ENCODE peak calls at places on chromosome X, in eight cellular contexts. H is IMR-90; Q is activated CD8-positive, alpha-beta T cell treated with anti-CD3 and anti-CD28 coated beads, Interleukin-2, amount 10 ng/mL, durations not matched to agents 7 days and 5 days; V is amygdala; J is GM23338; Z is EL; D is K562; U is ureter. E is an unnamed sample.

GRCh38 chrX:25968920-25969319 is 169.2 kb upstream of the MAGEB18 start:
- DNase-seq in H (no peak), Q (no peak), V (no peak), J (peak; percentile 76), Z (no peak), D (peak; percentile 9), U (no peak), E (peak; percentile 38)

GRCh38 chrX:86171366-86171765 is 23.1 kb downstream of the DACH2 start:
- DNase-seq in H (peak; percentile 64), Q (no peak), V (no peak), J (peak; percentile 69), Z (peak; percentile 13), D (peak; percentile 11), U (no peak), E (peak; percentile 14)

GRCh38 chrX:63922221-63922620 is 137.2 kb upstream of the ARHGEF9 start:
- DNase-seq in H (peak; percentile 22), Q (no peak), V (no peak), J (no peak), Z (peak; percentile 87), D (no peak), U (no peak), E (peak; percentile 36)

GRCh38 chrX:30153175-30153880 is 62.0 kb upstream of the MAGEB2 start:
- DNase-seq in H (no peak), Q (no peak), V (no peak), J (no peak), Z (no peak), D (no peak), U (no peak), E (no peak)

GRCh38 chrX:9117851-9118250 is 83.9 kb upstream of the FAM9B start:
- DNase-seq in H (peak; percentile 27), Q (no peak), V (no peak), J (no peak), Z (peak; percentile 27), D (no peak), U (no peak), E (no peak)

GRCh38 chrX:22629105-22629725 is 356.5 kb downstream of the CBLL2 start:
- DNase-seq in H (peak; percentile 74), Q (no peak), V (no peak), J (no peak), Z (peak; percentile 51), D (no peak), U (no peak), E (no peak)

GRCh38 chrX:123184858-123185251 is 777 bp downstream of the GRIA3 start:
- DNase-seq in H (no peak), Q (no peak), V (no peak), J (peak; percentile 12), Z (peak; percentile 33), D (no peak), U (no peak), E (no peak)

GRCh38 chrX:10685923-10686595 is 65.7 kb upstream of the MID1 start:
- DNase-seq in H (peak; percentile 25), Q (no peak), V (no peak), J (no peak), Z (peak; percentile 49), D (no peak), U (no peak), E (no peak)

GRCh38 chrX:68945603-68946228 is 116.9 kb downstream of the EFNB1 start:
- DNase-seq in H (peak; percentile 70), Q (no peak), V (no peak), J (peak; percentile 52), Z (peak; percentile 30), D (peak; percentile 34), U (peak; percentile 40), E (no peak)

GRCh38 chrX:105552395-105552794 is 269.9 kb upstream of the NRK start:
- DNase-seq in H (no peak), Q (no peak), V (no peak), J (no peak), Z (no peak), D (no peak), U (no peak), E (no peak)

GRCh38 chrX:21758488-21758887 is 572 bp upstream of the SMPX start:
- DNase-seq in H (no peak), Q (no peak), V (no peak), J (no peak), Z (no peak), D (no peak), U (no peak), E (no peak)

GRCh38 chrX:55452825-55453124 is 848 bp downstream of the MAGEH1 start:
- DNase-seq in H (no peak), Q (peak; percentile 20), V (no peak), J (no peak), Z (no peak), D (peak; percentile 1), U (no peak), E (no peak)

GRCh38 chrX:136711147-136711546 is 63.2 kb downstream of the CD40LG start:
- DNase-seq in H (peak; percentile 36), Q (no peak), V (no peak), J (peak; percentile 27), Z (peak; percentile 34), D (peak; percentile 32), U (peak; percentile 52), E (peak; percentile 13)

GRCh38 chrX:29071525-29071924 is 484.3 kb downstream of the IL1RAPL1 start:
- DNase-seq in H (no peak), Q (no peak), V (no peak), J (no peak), Z (peak; percentile 0), D (no peak), U (no peak), E (no peak)

GRCh38 chrX:43703211-43703791 is 47.2 kb downstream of the MAOA start:
- DNase-seq in H (peak; percentile 16), Q (no peak), V (no peak), J (no peak), Z (peak; percentile 78), D (no peak), U (no peak), E (peak; percentile 32)

GRCh38 chrX:8743126-8743732 is 11.3 kb upstream of the ANOS1 start:
- DNase-seq in H (peak; percentile 31), Q (peak; percentile 56), V (no peak), J (peak; percentile 69), Z (peak; percentile 41), D (peak; percentile 59), U (no peak), E (peak; percentile 65)

GRCh38 chrX:4708970-4709760 is 995.7 kb upstream of the PRKX start:
- DNase-seq in H (no peak), Q (no peak), V (no peak), J (no peak), Z (no peak), D (no peak), U (peak; percentile 44), E (peak; percentile 29)

GRCh38 chrX:39497717-39498265 is 600.0 kb downstream of the BCOR start:
- DNase-seq in H (no peak), Q (no peak), V (no peak), J (no peak), Z (no peak), D (no peak), U (no peak), E (no peak)

GRCh38 chrX:25869761-25870160 is 268.4 kb upstream of the MAGEB18 start:
- DNase-seq in H (no peak), Q (no peak), V (no peak), J (no peak), Z (no peak), D (no peak), U (no peak), E (no peak)

GRCh38 chrX:24925430-24925829 is 90.3 kb downstream of the ARX start:
- DNase-seq in H (peak; percentile 34), Q (no peak), V (no peak), J (no peak), Z (no peak), D (no peak), U (no peak), E (no peak)

GRCh38 chrX:110125435-110125834 is 122.5 kb downstream of the TMEM164 start:
- DNase-seq in H (peak; percentile 12), Q (no peak), V (no peak), J (peak; percentile 59), Z (no peak), D (peak; percentile 20), U (no peak), E (peak; percentile 30)

GRCh38 chrX:9687899-9688298 is 77.7 kb downstream of the GPR143 start:
- DNase-seq in H (no peak), Q (no peak), V (no peak), J (no peak), Z (no peak), D (no peak), U (no peak), E (no peak)

GRCh38 chrX:111170017-111170416 is 74.0 kb downstream of the PAK3 start:
- DNase-seq in H (peak; percentile 4), Q (no peak), V (no peak), J (no peak), Z (no peak), D (peak; percentile 1), U (no peak), E (no peak)

GRCh38 chrX:103918050-103918449 is 44.4 kb upstream of the TMSB15B start:
- DNase-seq in H (peak; percentile 68), Q (peak; percentile 67), V (no peak), J (peak; percentile 85), Z (peak; percentile 79), D (peak; percentile 39), U (peak; percentile 57), E (peak; percentile 59)

GRCh38 chrX:2550288-2551020 is 49.7 kb upstream of the DHRSX start:
- DNase-seq in H (no peak), Q (no peak), V (no peak), J (no peak), Z (peak; percentile 17), D (no peak), U (no peak), E (no peak)

GRCh38 chrX:49995795-49996455 is 73.5 kb downstream of the CLCN5 start:
- DNase-seq in H (no peak), Q (no peak), V (no peak), J (no peak), Z (no peak), D (no peak), U (no peak), E (no peak)

GRCh38 chrX:69740317-69740716 is 124.4 kb downstream of the EDA start:
- DNase-seq in H (no peak), Q (no peak), V (no peak), J (no peak), Z (no peak), D (no peak), U (no peak), E (no peak)

GRCh38 chrX:101062171-101062570 is 10.3 kb upstream of the TRMT2B start:
- DNase-seq in H (peak; percentile 21), Q (no peak), V (no peak), J (peak; percentile 10), Z (peak; percentile 13), D (no peak), U (no peak), E (no peak)

GRCh38 chrX:74371823-74372222 is 49.5 kb upstream of the SLC16A2 start:
- DNase-seq in H (no peak), Q (no peak), V (no peak), J (no peak), Z (no peak), D (no peak), U (no peak), E (no peak)

E was measured in Caco-2.